ENCODE peak calls at places on chromosomes 2 and 18, in four cellular contexts. E is omental fat pad, D is Caco-2, U is fibroblast of villous mesenchyme. C is an unnamed sample.

GRCh38 chr2:46874236-46874929 is 41.2 kb downstream of the MCFD2 start:
- DNase-seq in U (peak), E (no peak), D (peak), C (no peak)

GRCh38 chr2:239273280-239274234 is 127.3 kb downstream of the HDAC4 start:
- DNase-seq in U (no peak), E (peak), D (no peak), C (no peak)

GRCh38 chr2:226380679-226381078 is 418.9 kb downstream of the IRS1 start:
- DNase-seq in U (no peak), D (no peak), E (no peak), C (no peak)

GRCh38 chr2:120733238-120733942 is 2.3 kb upstream of the GLI2 start:
- DNase-seq in E (no peak), U (peak), D (peak), C (no peak)

GRCh38 chr2:70087703-70088507 is 628 bp downstream of the PCBP1 start:
- DNase-seq in U (peak), D (peak), E (no peak), C (peak)

GRCh38 chr2:106161938-106162814 is 31.9 kb downstream of the UXS1 start:
- DNase-seq in E (no peak), U (peak), D (peak), C (no peak)

GRCh38 chr18:37176307-37176934 is 347.5 kb downstream of the KIAA1328 start:
- DNase-seq in E (no peak), U (no peak), D (no peak), C (no peak)

GRCh38 chr18:68085251-68085650 is 568.7 kb upstream of the DSEL start:
- DNase-seq in D (no peak), E (no peak), U (no peak), C (no peak)

GRCh38 chr2:67613227-67613626 is 216.1 kb downstream of the ETAA1 start:
- DNase-seq in D (no peak), E (no peak), U (no peak), C (no peak)

GRCh38 chr2:20614201-20615045 is 36.5 kb downstream of the HS1BP3 start:
- DNase-seq in E (no peak), U (peak), D (peak), C (no peak)

GRCh38 chr2:24754985-24755690 is 38.1 kb downstream of the PTRHD1 start:
- DNase-seq in U (no peak), E (no peak), D (no peak), C (no peak)

GRCh38 chr2:216139884-216140283 is 30.7 kb downstream of the XRCC5 start:
- DNase-seq in D (no peak), U (no peak), E (no peak), C (no peak)
- TF ChIP-seq CTCF in D (peak), U (peak), E (no peak), C (peak)

DNA sequence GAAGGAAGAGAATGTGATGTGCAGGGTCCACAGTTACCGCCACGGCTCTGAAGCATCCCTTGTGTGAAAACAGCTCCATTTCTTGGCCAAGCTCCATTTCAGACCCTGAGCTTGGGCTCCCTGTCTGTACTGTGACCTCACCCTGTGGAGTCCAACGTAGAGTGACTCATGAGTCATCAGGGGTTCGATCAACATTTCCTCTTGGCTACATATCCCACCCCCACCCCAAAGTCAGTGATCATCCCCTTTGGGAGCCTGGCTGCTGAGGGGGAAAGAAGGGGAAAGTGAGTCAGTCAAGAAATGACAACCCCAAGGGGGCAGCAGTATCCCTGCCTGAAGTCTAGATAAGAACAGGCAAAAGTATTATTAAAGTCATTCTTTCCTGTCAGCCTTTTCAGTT is 62.2 kb downstream of the PAPOLG start:
- DNase-seq in U (peak), D (peak), E (no peak), C (no peak)
- TF ChIP-seq CTCF in U (peak), D (no peak), E (no peak), C (no peak)

DNA sequence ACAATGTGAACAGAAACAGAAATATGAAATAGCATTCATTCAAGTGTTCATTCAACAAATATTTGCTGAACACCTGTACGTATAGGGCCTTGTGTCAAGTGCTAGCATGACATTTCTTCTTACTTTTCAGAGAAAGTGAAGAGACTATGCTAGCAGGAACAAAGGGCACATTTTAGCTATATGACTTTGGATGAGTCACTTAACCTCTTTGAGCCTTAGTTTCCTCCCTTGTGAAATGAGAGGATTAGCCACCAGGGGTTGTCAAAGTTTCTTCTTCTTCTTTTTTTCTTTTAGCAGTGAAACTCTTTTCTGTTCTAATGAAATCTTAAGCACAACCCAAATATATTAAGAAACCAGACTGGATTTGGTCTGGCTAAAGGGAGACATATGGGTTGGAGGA is 53.1 kb downstream of the FIGN start:
- DNase-seq in U (peak), D (no peak), E (no peak), C (no peak)
- TF ChIP-seq CTCF in U (peak), D (no peak), E (no peak), C (no peak)

DNA sequence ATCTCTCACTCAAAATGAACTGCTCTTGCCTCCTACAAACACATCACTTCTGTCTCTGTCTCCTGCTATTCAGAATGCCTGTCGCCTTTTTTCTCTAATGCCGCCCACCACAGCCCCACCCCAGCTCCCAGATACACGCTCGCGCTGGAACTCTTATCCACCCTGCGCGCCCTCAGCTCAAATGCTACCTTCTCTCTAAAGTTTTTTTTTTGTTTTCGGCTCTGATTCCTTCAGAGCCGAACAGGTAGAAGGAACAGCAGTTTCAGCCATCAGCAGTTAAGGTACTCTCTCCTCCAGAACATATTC is 3.9 kb upstream of the SOS1 start:
- DNase-seq in E (no peak), U (no peak), D (no peak), C (no peak)
- TF ChIP-seq CTCF in E (no peak), U (no peak), D (no peak), C (no peak)